ENCODE peak calls at places on chromosomes 12 and 14, in six cellular contexts. R is mesothelial cell of epicardium, H is mucosa of descending colon, C is iPS-NIHi11, Y is left cardiac atrium, S is fibroblast of pulmonary artery. G is an unnamed sample.

GRCh38 chr14:61264699-61265098 is 16.4 kb downstream of the TMEM30B start:
- DNase-seq in C (no peak), S (no peak), R (no peak), Y (no peak), H (no peak), G (no peak)

GRCh38 chr14:26163761-26164160 is 434.1 kb downstream of the NOVA1 start:
- DNase-seq in R (no peak), H (no peak), C (peak; percentile 21), Y (no peak), S (peak; percentile 75), G (peak; percentile 63)

GRCh38 chr12:10771132-10771733 is 31.2 kb downstream of the TAS2R7 start:
- DNase-seq in H (no peak), C (peak; percentile 19), S (peak; percentile 74), R (no peak), Y (no peak), G (no peak)

GRCh38 chr12:49982246-49983229 is 9.8 kb downstream of the AQP6 start:
- DNase-seq in R (no peak), S (no peak), Y (no peak), H (no peak), C (no peak), G (peak; percentile 54)

GRCh38 chr14:94100847-94101246 is 9.7 kb upstream of the IFI27 start:
- DNase-seq in H (no peak), C (no peak), R (no peak), Y (no peak), S (peak; percentile 59), G (peak; percentile 85)

GRCh38 chr12:124861492-124861891 is 2.2 kb downstream of the SCARB1 start:
- DNase-seq in C (peak; percentile 55), Y (peak; percentile 85), R (no peak), S (peak; percentile 75), H (peak; percentile 60), G (no peak)

GRCh38 chr12:89980236-89980635 is 271.6 kb upstream of the ATP2B1 start:
- DNase-seq in Y (no peak), S (peak; percentile 79), C (no peak), R (no peak), H (no peak), G (peak; percentile 73)

GRCh38 chr12:55996201-55996714 is 818 bp upstream of the SUOX start:
- DNase-seq in C (peak; percentile 59), S (peak; percentile 79), Y (peak; percentile 34), R (peak; percentile 48), H (peak; percentile 51), G (no peak)

GRCh38 chr14:59482471-59483331 is 1.5 kb downstream of the L3HYPDH start:
- DNase-seq in C (no peak), Y (peak; percentile 41), S (peak; percentile 90), H (no peak), R (no peak), G (peak; percentile 56)

GRCh38 chr12:65602579-65603295 is 221.5 kb upstream of the HMGA2 start:
- DNase-seq in S (peak; percentile 97), H (peak; percentile 76), C (peak; percentile 85), Y (peak; percentile 85), R (peak; percentile 69), G (peak; percentile 92)

GRCh38 chr14:50798048-50798421 is 32.9 kb downstream of the NIN start:
- DNase-seq in C (no peak), R (no peak), S (no peak), Y (no peak), H (no peak), G (no peak)

GRCh38 chr12:96108321-96108720 is 72.9 kb upstream of the LTA4H start:
- DNase-seq in Y (peak; percentile 72), C (peak; percentile 17), S (no peak), R (no peak), H (peak; percentile 65), G (peak; percentile 70)

GRCh38 chr12:75086086-75087038 is 123.3 kb downstream of the KCNC2 start:
- DNase-seq in H (no peak), Y (no peak), R (no peak), S (no peak), C (no peak), G (no peak)

GRCh38 chr14:61653507-61653906 is 41.8 kb upstream of the HIF1A start:
- DNase-seq in H (no peak), R (no peak), C (no peak), S (peak; percentile 88), Y (peak; percentile 64), G (peak; percentile 68)

GRCh38 chr14:69710378-69710777 is 56.6 kb upstream of the SRSF5 start:
- DNase-seq in C (no peak), H (no peak), R (no peak), S (no peak), Y (no peak), G (no peak)

GRCh38 chr14:47276931-47277330 is 398.5 kb downstream of the MDGA2 start:
- DNase-seq in C (no peak), H (no peak), R (no peak), Y (no peak), S (no peak), G (no peak)

GRCh38 chr14:104135121-104135903 is 3.1 kb upstream of the KIF26A start:
- DNase-seq in H (peak; percentile 32), S (peak; percentile 4), Y (peak; percentile 51), R (peak; percentile 45), C (peak; percentile 81), G (peak; percentile 83)

GRCh38 chr12:52023182-52023975 is 16.6 kb downstream of the TAMALIN start:
- DNase-seq in H (peak; percentile 93), R (peak; percentile 95), Y (peak; percentile 92), C (peak; percentile 87), S (peak; percentile 71), G (peak; percentile 97)

GRCh38 chr12:12922191-12922616 is 29.8 kb downstream of the GPRC5D start:
- DNase-seq in C (no peak), H (no peak), S (peak; percentile 75), Y (peak; percentile 75), R (no peak), G (no peak)

GRCh38 chr12:43444940-43445564 is 107.0 kb downstream of the ADAMTS20 start:
- DNase-seq in Y (peak; percentile 28), S (peak; percentile 78), H (no peak), C (peak; percentile 33), R (peak; percentile 57), G (peak; percentile 66)

GRCh38 chr14:57879516-57879915 is 13.6 kb upstream of the SLC35F4 start:
- DNase-seq in S (no peak), C (no peak), H (no peak), R (no peak), Y (no peak), G (no peak)

GRCh38 chr14:54815531-54815930 is 87.1 kb downstream of the GCH1 start:
- DNase-seq in S (no peak), H (no peak), R (no peak), Y (no peak), C (no peak), G (no peak)

G was measured in islet precursor cell.